ENCODE peak calls at places on chromosomes 11 and 22, in five cellular contexts. One of them, this sample, is unnamed.

GRCh38 chr22:20088263-20088648 is 8.2 kb downstream of the DGCR8 start:
- DNase-seq in cardiac muscle cell: no peak
- DNase-seq in colonic mucosa: no peak
- DNase-seq in PC-9: no peak
- DNase-seq in psoas muscle: no peak
- DNase-seq in this sample: no peak

GRCh38 chr11:27331984-27332383 is 31.0 kb downstream of the CCDC34 start:
- DNase-seq in cardiac muscle cell: peak; percentile 56
- DNase-seq in colonic mucosa: no peak
- DNase-seq in PC-9: no peak
- DNase-seq in psoas muscle: no peak
- DNase-seq in this sample: no peak

GRCh38 chr22:46984751-46985506 is 222.5 kb downstream of the TBC1D22A start:
- DNase-seq in cardiac muscle cell: peak; percentile 54
- DNase-seq in colonic mucosa: no peak
- DNase-seq in PC-9: peak; percentile 72
- DNase-seq in psoas muscle: no peak
- DNase-seq in this sample: peak; percentile 85

GRCh38 chr22:43399980-43400358 is 11.8 kb upstream of the MPPED1 start:
- DNase-seq in cardiac muscle cell: no peak
- DNase-seq in colonic mucosa: no peak
- DNase-seq in PC-9: no peak
- DNase-seq in psoas muscle: no peak
- DNase-seq in this sample: no peak

GRCh38 chr22:49208003-49208402 is 619.7 kb downstream of the BRD1 start:
- DNase-seq in cardiac muscle cell: no peak
- DNase-seq in colonic mucosa: no peak
- DNase-seq in PC-9: no peak
- DNase-seq in psoas muscle: no peak
- DNase-seq in this sample: no peak

GRCh38 chr22:36824655-36825054 is 7.8 kb upstream of the PVALB start:
- DNase-seq in cardiac muscle cell: no peak
- DNase-seq in colonic mucosa: no peak
- DNase-seq in PC-9: no peak
- DNase-seq in psoas muscle: no peak
- DNase-seq in this sample: no peak

GRCh38 chr11:8739309-8739793 is 56.8 kb downstream of the RPL27A start:
- DNase-seq in cardiac muscle cell: no peak
- DNase-seq in colonic mucosa: no peak
- DNase-seq in PC-9: no peak
- DNase-seq in psoas muscle: no peak
- DNase-seq in this sample: no peak

GRCh38 chr11:119320593-119321524 is 3.9 kb upstream of the MCAM start:
- DNase-seq in cardiac muscle cell: peak; percentile 79
- DNase-seq in colonic mucosa: peak; percentile 56
- DNase-seq in PC-9: no peak
- DNase-seq in psoas muscle: peak; percentile 53
- DNase-seq in this sample: no peak

GRCh38 chr11:45048870-45049825 is 97.3 kb upstream of the PRDM11 start:
- DNase-seq in cardiac muscle cell: peak; percentile 72
- DNase-seq in colonic mucosa: no peak
- DNase-seq in PC-9: no peak
- DNase-seq in psoas muscle: no peak
- DNase-seq in this sample: no peak

GRCh38 chr22:45678961-45679912 is 7.6 kb downstream of the ATXN10 start:
- DNase-seq in cardiac muscle cell: no peak
- DNase-seq in colonic mucosa: no peak
- DNase-seq in PC-9: no peak
- DNase-seq in psoas muscle: no peak
- DNase-seq in this sample: peak; percentile 71

GRCh38 chr11:110430267-110431211 is 791 bp downstream of the FDX1 start:
- DNase-seq in cardiac muscle cell: peak; percentile 57
- DNase-seq in colonic mucosa: peak; percentile 75
- DNase-seq in PC-9: no peak
- DNase-seq in psoas muscle: no peak
- DNase-seq in this sample: peak; percentile 62

GRCh38 chr22:48941903-48942625 is 885.6 kb downstream of the BRD1 start:
- DNase-seq in cardiac muscle cell: no peak
- DNase-seq in colonic mucosa: no peak
- DNase-seq in PC-9: no peak
- DNase-seq in psoas muscle: no peak
- DNase-seq in this sample: no peak

GRCh38 chr11:1042626-1043562 is 6.4 kb upstream of the MUC6 start:
- DNase-seq in cardiac muscle cell: no peak
- DNase-seq in colonic mucosa: no peak
- DNase-seq in PC-9: no peak
- DNase-seq in psoas muscle: peak; percentile 7
- DNase-seq in this sample: no peak

GRCh38 chr11:105489431-105489830 is 120.4 kb upstream of the GRIA4 start:
- DNase-seq in cardiac muscle cell: peak; percentile 43
- DNase-seq in colonic mucosa: no peak
- DNase-seq in PC-9: no peak
- DNase-seq in psoas muscle: no peak
- DNase-seq in this sample: no peak

GRCh38 chr11:45289369-45289768 is 3.2 kb upstream of the SYT13 start:
- DNase-seq in cardiac muscle cell: peak; percentile 56
- DNase-seq in colonic mucosa: no peak
- DNase-seq in PC-9: no peak
- DNase-seq in psoas muscle: no peak
- DNase-seq in this sample: peak; percentile 69

GRCh38 chr11:115941481-115941993 is 437.3 kb upstream of the CADM1 start:
- DNase-seq in cardiac muscle cell: peak; percentile 88
- DNase-seq in colonic mucosa: no peak
- DNase-seq in PC-9: peak; percentile 59
- DNase-seq in psoas muscle: peak; percentile 54
- DNase-seq in this sample: peak; percentile 42

GRCh38 chr22:31650391-31650790 is 11.6 kb downstream of the PISD start:
- DNase-seq in cardiac muscle cell: peak; percentile 91
- DNase-seq in colonic mucosa: no peak
- DNase-seq in PC-9: peak; percentile 81
- DNase-seq in psoas muscle: no peak
- DNase-seq in this sample: peak; percentile 83

GRCh38 chr11:30107899-30108298 is 91.1 kb upstream of the KCNA4 start:
- DNase-seq in cardiac muscle cell: peak; percentile 85
- DNase-seq in colonic mucosa: no peak
- DNase-seq in PC-9: peak; percentile 41
- DNase-seq in psoas muscle: no peak
- DNase-seq in this sample: peak; percentile 85

GRCh38 chr11:4154503-4154902 is 59.9 kb downstream of the RRM1 start:
- DNase-seq in cardiac muscle cell: no peak
- DNase-seq in colonic mucosa: no peak
- DNase-seq in PC-9: no peak
- DNase-seq in psoas muscle: no peak
- DNase-seq in this sample: no peak

GRCh38 chr11:59801981-59802638 is 8.5 kb downstream of the MRPL16 start:
- DNase-seq in cardiac muscle cell: peak; percentile 61
- DNase-seq in colonic mucosa: no peak
- DNase-seq in PC-9: no peak
- DNase-seq in psoas muscle: no peak
- DNase-seq in this sample: peak; percentile 59

GRCh38 chr11:63282579-63282978 is 39.2 kb upstream of the SLC22A25 start:
- DNase-seq in cardiac muscle cell: no peak
- DNase-seq in colonic mucosa: no peak
- DNase-seq in PC-9: no peak
- DNase-seq in psoas muscle: no peak
- DNase-seq in this sample: no peak

GRCh38 chr22:23837911-23838685 is 708 bp downstream of the DERL3 start:
- DNase-seq in cardiac muscle cell: no peak
- DNase-seq in colonic mucosa: no peak
- DNase-seq in PC-9: no peak
- DNase-seq in psoas muscle: peak; percentile 9
- DNase-seq in this sample: no peak

GRCh38 chr11:63502252-63502820 is 3.5 kb upstream of the LGALS12 start:
- DNase-seq in cardiac muscle cell: no peak
- DNase-seq in colonic mucosa: no peak
- DNase-seq in PC-9: no peak
- DNase-seq in psoas muscle: no peak
- DNase-seq in this sample: no peak

GRCh38 chr22:37519268-37520195 is at the start of gene CARD10:
- DNase-seq in cardiac muscle cell: peak; percentile 44
- DNase-seq in colonic mucosa: peak; percentile 62
- DNase-seq in PC-9: no peak
- DNase-seq in psoas muscle: no peak
- DNase-seq in this sample: peak; percentile 38

GRCh38 chr22:44181033-44181911 is 547 bp downstream of the PARVG start:
- DNase-seq in cardiac muscle cell: no peak
- DNase-seq in colonic mucosa: peak; percentile 32
- DNase-seq in PC-9: no peak
- DNase-seq in psoas muscle: no peak
- DNase-seq in this sample: no peak

GRCh38 chr11:2775083-2775625 is 75.4 kb upstream of the KCNQ1OT1 start:
- DNase-seq in cardiac muscle cell: no peak
- DNase-seq in colonic mucosa: peak; percentile 15
- DNase-seq in PC-9: no peak
- DNase-seq in psoas muscle: peak; percentile 12
- DNase-seq in this sample: no peak

GRCh38 chr11:119061256-119061655 is 4.3 kb upstream of the HYOU1 start:
- DNase-seq in cardiac muscle cell: no peak
- DNase-seq in colonic mucosa: no peak
- DNase-seq in PC-9: peak; percentile 1
- DNase-seq in psoas muscle: no peak
- DNase-seq in this sample: no peak

GRCh38 chr11:13777341-13777985 is 109.0 kb downstream of the FAR1 start:
- DNase-seq in cardiac muscle cell: no peak
- DNase-seq in colonic mucosa: no peak
- DNase-seq in PC-9: no peak
- DNase-seq in psoas muscle: no peak
- DNase-seq in this sample: no peak

GRCh38 chr11:72813740-72814138 is 472 bp upstream of the ATG16L2 start:
- DNase-seq in cardiac muscle cell: peak; percentile 83
- DNase-seq in colonic mucosa: peak; percentile 86
- DNase-seq in PC-9: peak; percentile 64
- DNase-seq in psoas muscle: peak; percentile 89
- DNase-seq in this sample: no peak

GRCh38 chr11:65781152-65781961 is 581 bp upstream of the AP5B1 start:
- DNase-seq in cardiac muscle cell: peak; percentile 14
- DNase-seq in colonic mucosa: peak; percentile 36
- DNase-seq in PC-9: peak; percentile 46
- DNase-seq in psoas muscle: peak; percentile 49
- DNase-seq in this sample: no peak
- TF ChIP-seq CTCF in cardiac muscle cell: no peak
- TF ChIP-seq CTCF in colonic mucosa: no peak
- TF ChIP-seq CTCF in PC-9: no peak
- TF ChIP-seq CTCF in psoas muscle: peak; percentile 41
- TF ChIP-seq CTCF in this sample: no peak

DNA sequence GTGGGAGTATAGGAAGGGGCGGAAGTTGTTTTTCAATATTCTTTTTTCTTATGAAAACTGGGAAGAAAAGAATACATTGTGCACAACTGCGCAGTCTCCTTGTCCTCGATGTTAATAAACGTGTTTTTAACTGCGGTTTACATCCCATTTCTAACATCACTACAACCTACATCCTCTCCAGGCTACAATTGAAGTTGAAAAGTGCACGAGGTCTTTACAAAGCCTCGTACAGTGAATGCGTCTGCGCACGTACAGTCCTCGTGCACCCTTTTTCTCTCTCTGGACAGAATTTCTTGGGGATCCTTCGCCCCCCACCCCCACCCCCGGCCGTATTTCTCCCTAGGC is 102.4 kb downstream of the WT1 start:
- DNase-seq in cardiac muscle cell: no peak
- DNase-seq in colonic mucosa: no peak
- DNase-seq in PC-9: peak; percentile 12
- DNase-seq in psoas muscle: no peak
- DNase-seq in this sample: no peak
- H3K4me3 ChIP-seq in cardiac muscle cell: no peak overlapping the region
- H3K4me3 ChIP-seq in colonic mucosa: peak overlapping the region; percentile 35
- H3K4me3 ChIP-seq in PC-9: no peak overlapping the region
- H3K4me3 ChIP-seq in psoas muscle: peak overlapping the region; percentile 53
- H3K4me3 ChIP-seq in this sample: no peak overlapping the region

DNA sequence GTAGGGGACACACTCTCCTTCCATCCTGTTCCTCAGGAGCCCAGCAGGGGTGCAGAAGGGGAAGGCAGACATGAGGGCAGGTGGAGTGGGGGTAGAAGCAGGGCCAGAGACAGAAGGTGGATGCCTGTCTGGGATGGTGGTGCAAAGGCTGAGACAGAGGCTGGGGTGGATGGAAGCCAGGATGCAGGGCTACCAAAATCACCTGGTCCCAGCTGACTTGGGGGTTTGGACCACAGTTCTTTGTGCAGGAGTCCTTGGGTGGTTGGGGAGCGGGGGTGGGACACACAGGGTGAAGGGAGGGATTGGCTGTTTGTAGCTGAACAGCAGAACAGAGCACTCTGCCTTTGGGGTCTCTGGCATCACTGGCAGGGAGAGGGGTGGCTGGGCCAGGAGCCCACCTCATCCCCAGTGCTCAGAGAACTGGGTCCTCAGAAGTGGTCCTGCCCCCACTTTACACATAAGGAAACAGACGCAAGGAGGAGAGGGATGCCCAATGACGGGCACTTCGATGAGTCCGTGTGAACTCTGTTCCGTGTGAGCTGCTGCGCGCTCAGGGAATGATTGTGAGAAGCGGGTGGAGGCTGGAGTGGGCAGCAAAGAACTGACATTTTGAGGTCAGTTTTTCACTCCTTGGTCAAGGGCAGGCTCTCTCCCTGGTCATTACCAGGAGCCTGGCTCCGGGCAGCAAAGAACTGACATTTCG is 1.8 kb downstream of the TAGLN start:
- DNase-seq in cardiac muscle cell: peak; percentile 42
- DNase-seq in colonic mucosa: no peak
- DNase-seq in PC-9: no peak
- DNase-seq in psoas muscle: no peak
- DNase-seq in this sample: no peak
- H3K27me3 ChIP-seq in cardiac muscle cell: no peaks in the 10 kb centered on the region
- H3K27me3 ChIP-seq in colonic mucosa: no peaks in the 10 kb centered on the region
- H3K27me3 ChIP-seq in PC-9: no peaks in the 10 kb centered on the region
- H3K27me3 ChIP-seq in psoas muscle: no peaks in the 10 kb centered on the region
- H3K27me3 ChIP-seq in this sample: no peaks in the 10 kb centered on the region

GRCh38 chr11:129791515-129791914 is 24.1 kb upstream of the TMEM45B start:
- DNase-seq in cardiac muscle cell: no peak
- DNase-seq in colonic mucosa: no peak
- DNase-seq in PC-9: no peak
- DNase-seq in psoas muscle: no peak
- DNase-seq in this sample: no peak

GRCh38 chr11:129788278-129788677 is 27.4 kb upstream of the TMEM45B start:
- DNase-seq in cardiac muscle cell: no peak
- DNase-seq in colonic mucosa: no peak
- DNase-seq in PC-9: peak; percentile 58
- DNase-seq in psoas muscle: no peak
- DNase-seq in this sample: no peak

GRCh38 chr11:129790131-129790530 is 25.5 kb upstream of the TMEM45B start:
- DNase-seq in cardiac muscle cell: no peak
- DNase-seq in colonic mucosa: no peak
- DNase-seq in PC-9: no peak
- DNase-seq in psoas muscle: no peak
- DNase-seq in this sample: no peak

GRCh38 chr11:129787518-129787917 is 28.1 kb upstream of the TMEM45B start:
- DNase-seq in cardiac muscle cell: no peak
- DNase-seq in colonic mucosa: no peak
- DNase-seq in PC-9: peak; percentile 82
- DNase-seq in psoas muscle: no peak
- DNase-seq in this sample: peak; percentile 92

GRCh38 chr11:129785383-129786111 is 30.1 kb upstream of the TMEM45B start:
- DNase-seq in cardiac muscle cell: peak; percentile 33
- DNase-seq in colonic mucosa: no peak
- DNase-seq in PC-9: peak; percentile 61
- DNase-seq in psoas muscle: no peak
- DNase-seq in this sample: peak; percentile 50
- TF ChIP-seq CTCF in cardiac muscle cell: peak; percentile 39
- TF ChIP-seq CTCF in colonic mucosa: peak; percentile 25
- TF ChIP-seq CTCF in PC-9: peak; percentile 73
- TF ChIP-seq CTCF in psoas muscle: no peak
- TF ChIP-seq CTCF in this sample: peak; percentile 45

This sample was measured in bronchial epithelial cell.